ENCODE peak calls at places on chromosomes 12 and 14, in seven cellular contexts. A, H, D, G, Z, E and M are unnamed samples. For H3K4me1, the result is how much of the 10 kb centered on the place peaks cover.

GRCh38 chr14:21852775-21853174 is 179.2 kb upstream of the OR4E1 start:
- DNase-seq in A (no peak), H (no peak), D (peak), G (no peak), Z (no peak), E (no peak), M (no peak)

GRCh38 chr14:54788701-54789100 is 113.9 kb downstream of the GCH1 start:
- DNase-seq in A (no peak), H (no peak), D (no peak), G (no peak), Z (no peak), E (no peak), M (no peak)

GRCh38 chr14:61562321-61563161 is 132.8 kb upstream of the HIF1A start:
- DNase-seq in A (no peak), H (peak), D (no peak), G (no peak), Z (no peak), E (peak), M (no peak)

GRCh38 chr14:23297096-23297495 is 5.6 kb downstream of the PPP1R3E start:
- DNase-seq in A (no peak), H (no peak), D (no peak), G (no peak), Z (no peak), E (no peak), M (no peak)

GRCh38 chr14:32201816-32202467 is at the start of gene RNU6-7:
- DNase-seq in A (no peak), H (peak), D (no peak), G (no peak), Z (peak), E (peak), M (peak)

GRCh38 chr12:24582954-24583601 is 365.8 kb downstream of the BCAT1 start:
- DNase-seq in A (no peak), H (no peak), D (no peak), G (no peak), Z (no peak), E (no peak), M (no peak)

GRCh38 chr12:7555752-7556151 is 52.2 kb upstream of the CD163 start:
- DNase-seq in A (no peak), H (peak), D (no peak), G (no peak), Z (no peak), E (no peak), M (peak)

GRCh38 chr14:36661506-36662257 is at the start of gene PAX9:
- DNase-seq in A (peak), H (peak), D (peak), G (peak), Z (no peak), E (peak), M (peak)

GRCh38 chr12:51823875-51824565 is 24.5 kb downstream of the FIGNL2 start:
- DNase-seq in A (no peak), H (peak), D (no peak), G (peak), Z (no peak), E (peak), M (peak)

GRCh38 chr12:70178038-70178437 is 65.2 kb upstream of the CNOT2 start:
- DNase-seq in A (no peak), H (no peak), D (no peak), G (no peak), Z (no peak), E (no peak), M (no peak)

GRCh38 chr14:105852378-105853088 is 326.1 kb downstream of the TMEM121 start:
- DNase-seq in A (no peak), H (no peak), D (peak), G (no peak), Z (peak), E (no peak), M (peak)

GRCh38 chr14:24255931-24256696 is 6.9 kb downstream of the TGM1 start:
- DNase-seq in A (no peak), H (no peak), D (no peak), G (no peak), Z (no peak), E (peak), M (no peak)

GRCh38 chr12:65123435-65124063 is 2.4 kb upstream of the WIF1 start:
- DNase-seq in A (no peak), H (peak), D (no peak), G (no peak), Z (no peak), E (peak), M (no peak)

GRCh38 chr14:57960946-57961792 is 95.3 kb upstream of the SLC35F4 start:
- DNase-seq in A (no peak), H (no peak), D (no peak), G (no peak), Z (no peak), E (no peak), M (peak)

GRCh38 chr12:100963381-100963780 is 168.8 kb downstream of the ANO4 start:
- DNase-seq in A (no peak), H (no peak), D (no peak), G (no peak), Z (no peak), E (no peak), M (peak)

GRCh38 chr14:106518054-106518943 is 991.9 kb downstream of the TMEM121 start:
- DNase-seq in A (peak), H (no peak), D (peak), G (peak), Z (no peak), E (no peak), M (peak)

GRCh38 chr12:65010437-65010836 is 110.7 kb downstream of the WIF1 start:
- DNase-seq in A (no peak), H (no peak), D (no peak), G (no peak), Z (no peak), E (no peak), M (no peak)

GRCh38 chr12:131362290-131363211 is 348.3 kb upstream of the SFSWAP start:
- DNase-seq in A (no peak), H (no peak), D (no peak), G (peak), Z (no peak), E (no peak), M (no peak)

GRCh38 chr14:49044981-49045380 is 541.2 kb downstream of the RPS29 start:
- DNase-seq in A (no peak), H (no peak), D (no peak), G (no peak), Z (no peak), E (no peak), M (no peak)

GRCh38 chr12:39581592-39581991 is 38.0 kb downstream of the ABCD2 start:
- DNase-seq in A (no peak), H (no peak), D (no peak), G (no peak), Z (no peak), E (no peak), M (no peak)

GRCh38 chr12:110931315-110931728 is 10.9 kb upstream of the MYL2 start:
- DNase-seq in A (no peak), H (no peak), D (peak), G (no peak), Z (no peak), E (no peak), M (no peak)

GRCh38 chr14:80678436-80678835 is 263.1 kb downstream of the CEP128 start:
- DNase-seq in A (no peak), H (peak), D (no peak), G (no peak), Z (no peak), E (no peak), M (no peak)

GRCh38 chr12:60290532-60290931 is 694.7 kb downstream of the SLC16A7 start:
- DNase-seq in A (no peak), H (no peak), D (no peak), G (no peak), Z (no peak), E (no peak), M (no peak)

GRCh38 chr12:89350661-89351488 is 1.4 kb downstream of the DUSP6 start:
- DNase-seq in A (no peak), H (no peak), D (peak), G (no peak), Z (no peak), E (no peak), M (no peak)

GRCh38 chr12:30719060-30719459 is 23.4 kb upstream of the IPO8 start:
- DNase-seq in A (no peak), H (peak), D (no peak), G (no peak), Z (no peak), E (no peak), M (no peak)

GRCh38 chr12:94617101-94617500 is 33.3 kb downstream of the TMCC3 start:
- DNase-seq in A (no peak), H (no peak), D (no peak), G (no peak), Z (no peak), E (no peak), M (no peak)

GRCh38 chr14:103808403-103809001 is 38.9 kb downstream of the PPP1R13B start:
- DNase-seq in A (peak), H (peak), D (peak), G (peak), Z (peak), E (peak), M (peak)

GRCh38 chr14:90569606-90570462 is 173.0 kb downstream of the CALM1 start:
- DNase-seq in A (no peak), H (no peak), D (no peak), G (no peak), Z (no peak), E (no peak), M (no peak)

GRCh38 chr12:117439531-117440001 is 78.1 kb upstream of the NOS1 start:
- DNase-seq in A (no peak), H (no peak), D (no peak), G (no peak), Z (no peak), E (no peak), M (no peak)

GRCh38 chr12:12181516-12181915 is 85.3 kb downstream of the LRP6 start:
- DNase-seq in A (no peak), H (peak), D (no peak), G (no peak), Z (no peak), E (no peak), M (no peak)

GRCh38 chr12:64781374-64782029 is 22.3 kb upstream of the GNS start:
- DNase-seq in A (no peak), H (no peak), D (no peak), G (peak), Z (no peak), E (no peak), M (no peak)

GRCh38 chr14:92315050-92315785 is 7.7 kb upstream of the SLC24A4 start:
- DNase-seq in A (no peak), H (no peak), D (no peak), G (no peak), Z (no peak), E (no peak), M (no peak)

GRCh38 chr12:120678572-120678971 is 8.4 kb upstream of the MLEC start:
- DNase-seq in A (no peak), H (no peak), D (no peak), G (no peak), Z (no peak), E (no peak), M (no peak)

GRCh38 chr12:125132698-125133400 is 67.6 kb downstream of the AACS start:
- DNase-seq in A (no peak), H (peak), D (no peak), G (no peak), Z (no peak), E (no peak), M (no peak)

GRCh38 chr14:99691111-99691885 is 7.2 kb downstream of the CYP46A1 start:
- DNase-seq in A (no peak), H (no peak), D (no peak), G (no peak), Z (no peak), E (no peak), M (no peak)

GRCh38 chr14:39673141-39674133 is 241.2 kb upstream of the FBXO33 start:
- DNase-seq in A (no peak), H (no peak), D (no peak), G (no peak), Z (no peak), E (no peak), M (no peak)

GRCh38 chr12:3698218-3698974 is 54.5 kb downstream of the CRACR2A start:
- DNase-seq in A (no peak), H (peak), D (no peak), G (no peak), Z (no peak), E (no peak), M (peak)

GRCh38 chr12:56296207-56296785 is 3.8 kb downstream of the CS start:
- DNase-seq in A (no peak), H (no peak), D (no peak), G (no peak), Z (no peak), E (no peak), M (no peak)
- H3K4me1 ChIP-seq in A (under half), H (under half), D (under half), G (under half), Z (under half), E (half or more), M (under half)

GRCh38 chr14:70662816-70663215 is 21.1 kb downstream of the TTC9 start:
- DNase-seq in A (no peak), H (no peak), D (no peak), G (no peak), Z (no peak), E (no peak), M (no peak)

GRCh38 chr14:70662080-70662479 is 20.4 kb downstream of the TTC9 start:
- DNase-seq in A (no peak), H (no peak), D (no peak), G (no peak), Z (no peak), E (no peak), M (no peak)

GRCh38 chr14:70664698-70665447 is 23.2 kb downstream of the TTC9 start:
- DNase-seq in A (no peak), H (no peak), D (no peak), G (peak), Z (no peak), E (no peak), M (no peak)

GRCh38 chr14:70665448-70666363 is 24.0 kb downstream of the TTC9 start:
- DNase-seq in A (no peak), H (no peak), D (no peak), G (peak), Z (no peak), E (no peak), M (no peak)

GRCh38 chr14:70663707-70664179 is 22.0 kb downstream of the TTC9 start:
- DNase-seq in A (no peak), H (peak), D (no peak), G (no peak), Z (no peak), E (no peak), M (no peak)
- H3K27ac ChIP-seq in A (no peak), H (no peak), D (no peak), G (peak), Z (no peak), E (no peak), M (no peak)

GRCh38 chr12:55929306-55929791 is 1.6 kb upstream of the DGKA start:
- DNase-seq in A (no peak), H (no peak), D (peak), G (peak), Z (no peak), E (no peak), M (no peak)

GRCh38 chr12:55925371-55925770 is 2.3 kb downstream of the PYM1 start:
- DNase-seq in A (no peak), H (no peak), D (no peak), G (no peak), Z (no peak), E (no peak), M (no peak)

GRCh38 chr12:55925870-55926737 is 1.6 kb downstream of the PYM1 start:
- DNase-seq in A (no peak), H (no peak), D (no peak), G (no peak), Z (no peak), E (no peak), M (no peak)

GRCh38 chr12:55927588-55928502 is at the start of gene PYM1:
- DNase-seq in A (peak), H (peak), D (peak), G (peak), Z (peak), E (peak), M (peak)

GRCh38 chr12:55926738-55927587 is 731 bp downstream of the PYM1 start:
- DNase-seq in A (peak), H (peak), D (peak), G (peak), Z (peak), E (peak), M (peak)
- TF ChIP-seq POLR2A in A (peak), H (peak), D (peak), G (no peak), Z (peak), E (peak), M (peak)

GRCh38 chr12:123102781-123103503 is 47.9 kb downstream of the PITPNM2 start:
- DNase-seq in A (no peak), H (no peak), D (no peak), G (no peak), Z (no peak), E (no peak), M (no peak)
- H3K4me1 ChIP-seq in A (under half), H (under half), D (half or more), G (under half), Z (under half), E (half or more), M (under half)

DNA sequence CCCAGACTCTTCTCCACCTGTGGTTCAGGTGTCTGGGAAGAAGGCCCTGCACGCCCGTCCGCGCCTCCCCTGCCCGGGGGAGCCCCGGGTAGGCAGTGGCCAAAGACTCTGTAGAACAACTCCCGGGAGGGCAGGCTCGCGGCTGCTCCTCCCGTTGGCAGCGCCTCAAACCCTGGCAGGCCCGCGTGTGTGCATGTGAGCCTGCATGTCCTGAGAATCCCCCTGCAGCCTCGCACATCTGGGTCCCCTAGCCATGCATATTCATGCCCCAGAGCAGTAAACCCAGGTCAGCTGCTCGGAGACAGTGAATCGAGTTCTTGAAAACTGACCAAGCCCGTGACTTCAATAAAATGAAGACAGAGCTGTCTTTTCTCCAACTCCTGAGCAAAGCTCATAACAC is 165.9 kb downstream of the MON2 start:
- DNase-seq in A (peak), H (no peak), D (peak), G (no peak), Z (peak), E (peak), M (peak)
- H3K27ac ChIP-seq in A (peak), H (no peak), D (no peak), G (peak), Z (peak), E (no peak), M (peak)

GRCh38 chr12:104319028-104319427 is 15.5 kb downstream of the EID3 start:
- DNase-seq in A (no peak), H (no peak), D (no peak), G (no peak), Z (no peak), E (no peak), M (no peak)

GRCh38 chr12:104314242-104314614 is 10.7 kb downstream of the EID3 start:
- DNase-seq in A (no peak), H (peak), D (no peak), G (no peak), Z (no peak), E (no peak), M (no peak)

GRCh38 chr12:104317538-104318210 is 14.1 kb downstream of the EID3 start:
- DNase-seq in A (no peak), H (no peak), D (no peak), G (no peak), Z (no peak), E (no peak), M (no peak)

GRCh38 chr12:104315326-104316224 is 12.0 kb downstream of the EID3 start:
- DNase-seq in A (no peak), H (peak), D (no peak), G (no peak), Z (no peak), E (no peak), M (no peak)

GRCh38 chr12:104316936-104317335 is 13.4 kb downstream of the EID3 start:
- DNase-seq in A (no peak), H (no peak), D (no peak), G (no peak), Z (no peak), E (no peak), M (no peak)
- TF ChIP-seq POLR2A in A (no peak), H (no peak), D (no peak), G (no peak), Z (no peak), E (no peak), M (no peak)

GRCh38 chr12:128982134-128982533 is 128.9 kb downstream of the GLT1D1 start:
- DNase-seq in A (no peak), H (no peak), D (no peak), G (no peak), Z (no peak), E (no peak), M (no peak)
- H3K4me1 ChIP-seq in A (under half), H (under half), D (under half), G (under half), Z (under half), E (under half), M (under half)

GRCh38 chr12:22256634-22257033 is 77.9 kb downstream of the ST8SIA1 start:
- DNase-seq in A (no peak), H (no peak), D (no peak), G (no peak), Z (no peak), E (no peak), M (no peak)

GRCh38 chr12:22266101-22266500 is 68.4 kb downstream of the ST8SIA1 start:
- DNase-seq in A (no peak), H (peak), D (no peak), G (no peak), Z (no peak), E (no peak), M (no peak)

GRCh38 chr12:22264380-22264779 is 70.1 kb downstream of the ST8SIA1 start:
- DNase-seq in A (no peak), H (no peak), D (no peak), G (no peak), Z (no peak), E (no peak), M (no peak)

GRCh38 chr12:22257100-22257499 is 77.4 kb downstream of the ST8SIA1 start:
- DNase-seq in A (no peak), H (no peak), D (no peak), G (no peak), Z (no peak), E (no peak), M (no peak)

GRCh38 chr12:22262309-22262708 is 72.2 kb downstream of the ST8SIA1 start:
- DNase-seq in A (no peak), H (no peak), D (no peak), G (no peak), Z (no peak), E (no peak), M (no peak)
- H3K27ac ChIP-seq in A (no peak), H (no peak), D (no peak), G (no peak), Z (no peak), E (no peak), M (no peak)

GRCh38 chr12:22577667-22578066 is 33.3 kb upstream of the C2CD5 start:
- DNase-seq in A (no peak), H (peak), D (no peak), G (no peak), Z (no peak), E (no peak), M (no peak)

GRCh38 chr12:22576473-22576872 is 32.1 kb upstream of the C2CD5 start:
- DNase-seq in A (no peak), H (no peak), D (no peak), G (peak), Z (no peak), E (no peak), M (no peak)

GRCh38 chr12:22578328-22578727 is 34.0 kb upstream of the C2CD5 start:
- DNase-seq in A (no peak), H (no peak), D (no peak), G (no peak), Z (no peak), E (no peak), M (no peak)

GRCh38 chr12:22573181-22573580 is 28.8 kb upstream of the C2CD5 start:
- DNase-seq in A (no peak), H (no peak), D (no peak), G (no peak), Z (no peak), E (no peak), M (no peak)

DNA sequence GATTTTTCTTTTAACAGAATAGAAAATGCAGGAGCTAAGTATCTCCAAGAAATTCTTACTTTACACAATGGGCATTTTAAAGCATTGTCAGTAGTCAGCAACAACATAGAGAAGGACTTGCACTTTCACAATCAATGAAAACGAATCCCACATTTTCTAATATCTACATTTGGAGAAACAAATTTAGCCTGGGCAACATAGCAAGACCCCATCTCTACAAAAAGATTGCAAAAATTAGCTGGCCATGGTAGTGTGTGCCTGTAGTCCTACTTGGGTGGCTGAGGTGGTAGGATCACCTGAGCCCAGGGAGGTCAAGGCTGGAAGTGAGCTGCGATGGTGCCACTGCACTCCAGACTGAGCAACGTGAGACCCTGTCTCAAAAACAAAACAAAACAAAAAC is 30.6 kb upstream of the C2CD5 start:
- DNase-seq in A (no peak), H (no peak), D (no peak), G (no peak), Z (no peak), E (no peak), M (no peak)
- TF ChIP-seq POLR2A in A (no peak), H (no peak), D (no peak), G (no peak), Z (no peak), E (no peak), M (no peak)